ENCODE peak calls at places on chromosomes 13 and 19, in five cellular contexts. U is OCI-LY7; V is CD4-positive, alpha-beta memory T cell; C is upper lobe of right lung; Q is Panc1. T is an unnamed sample.

GRCh38 chr13:44739539-44739938 is 163.4 kb upstream of the TSC22D1 start:
- DNase-seq in U (no peak), V (no peak), C (no peak), Q (no peak), T (no peak)

GRCh38 chr19:32022946-32023832 is 322.2 kb upstream of the ZNF507 start:
- DNase-seq in U (no peak), V (no peak), C (no peak), Q (no peak), T (no peak)

GRCh38 chr19:13505761-13506549 is at the start of gene CACNA1A:
- DNase-seq in U (no peak), V (peak), C (no peak), Q (no peak), T (no peak)

GRCh38 chr13:89930861-89931260 is 1416.6 kb upstream of the MIR17HG start:
- DNase-seq in U (no peak), V (no peak), C (no peak), Q (no peak), T (no peak)

GRCh38 chr19:50384685-50385535 is 763 bp downstream of the POLD1 start:
- DNase-seq in U (no peak), V (no peak), C (peak), Q (no peak), T (no peak)

GRCh38 chr19:45973564-45974338 is at the start of gene NOVA2:
- DNase-seq in U (peak), V (no peak), C (peak), Q (no peak), T (no peak)

GRCh38 chr13:93875527-93875926 is 604.0 kb downstream of the DCT start:
- DNase-seq in U (no peak), V (no peak), C (no peak), Q (no peak), T (no peak)

GRCh38 chr19:37932985-37933953 is 26.3 kb downstream of the SIPA1L3 start:
- DNase-seq in U (no peak), V (no peak), C (no peak), Q (no peak), T (no peak)

GRCh38 chr19:53007200-53008054 is 6.3 kb upstream of the ERVV-1 start:
- DNase-seq in U (no peak), V (no peak), C (no peak), Q (no peak), T (no peak)

GRCh38 chr13:108077284-108077683 is 138.1 kb downstream of the LIG4 start:
- DNase-seq in U (no peak), V (no peak), C (no peak), Q (no peak), T (no peak)

GRCh38 chr13:110831437-110832204 is 83.2 kb downstream of the ANKRD10 start:
- DNase-seq in U (no peak), V (no peak), C (no peak), Q (no peak), T (no peak)

GRCh38 chr13:74662895-74663294 is 528.7 kb upstream of the KLF12 start:
- DNase-seq in U (no peak), V (no peak), C (no peak), Q (no peak), T (no peak)

GRCh38 chr19:51136891-51137551 is 5.1 kb upstream of the SIGLEC7 start:
- DNase-seq in U (no peak), V (no peak), C (peak), Q (no peak), T (no peak)

GRCh38 chr13:33069365-33069764 is 53.1 kb downstream of the KL start:
- DNase-seq in U (peak), V (no peak), C (no peak), Q (no peak), T (peak)

GRCh38 chr19:46191972-46192371 is 37.6 kb upstream of the IGFL1 start:
- DNase-seq in U (no peak), V (no peak), C (no peak), Q (no peak), T (no peak)

GRCh38 chr19:40740747-40741146 is 9.5 kb downstream of the ACTMAP start:
- DNase-seq in U (no peak), V (no peak), C (peak), Q (no peak), T (no peak)

GRCh38 chr13:20616059-20616797 is 49.3 kb downstream of the IFT88 start:
- DNase-seq in U (no peak), V (no peak), C (no peak), Q (peak), T (no peak)

GRCh38 chr19:55638864-55639359 is 1.9 kb upstream of the ZNF580 start:
- DNase-seq in U (peak), V (peak), C (peak), Q (no peak), T (peak)

GRCh38 chr19:39832341-39833083 is 1.4 kb downstream of the DYRK1B start:
- DNase-seq in U (no peak), V (no peak), C (no peak), Q (no peak), T (peak)

GRCh38 chr13:83153833-83154232 is 728.4 kb downstream of the SLITRK1 start:
- DNase-seq in U (no peak), V (no peak), C (no peak), Q (no peak), T (no peak)

GRCh38 chr19:55407625-55408319 is at the start of gene UBE2S:
- DNase-seq in U (peak), V (peak), C (peak), Q (peak), T (peak)

GRCh38 chr19:13920940-13921744 is 15.1 kb downstream of the CC2D1A start:
- DNase-seq in U (peak), V (no peak), C (no peak), Q (no peak), T (peak)

GRCh38 chr19:46789371-46789770 is 977 bp upstream of the SLC1A5 start:
- DNase-seq in U (no peak), V (no peak), C (no peak), Q (no peak), T (no peak)

GRCh38 chr19:48364564-48365363 is 597 bp downstream of the SYNGR4 start:
- DNase-seq in U (no peak), V (no peak), C (no peak), Q (no peak), T (no peak)

GRCh38 chr13:48043789-48044503 is 6.4 kb downstream of the NUDT15 start:
- DNase-seq in U (no peak), V (no peak), C (no peak), Q (no peak), T (no peak)

GRCh38 chr13:113125506-113126264 is 3.1 kb downstream of the F10 start:
- DNase-seq in U (no peak), V (no peak), C (peak), Q (no peak), T (no peak)

GRCh38 chr19:30093966-30094770 is 152.1 kb downstream of the URI1 start:
- DNase-seq in U (no peak), V (no peak), C (peak), Q (no peak), T (no peak)

GRCh38 chr13:102878491-102878890 is 32.7 kb downstream of the ERCC5 start:
- DNase-seq in U (no peak), V (no peak), C (no peak), Q (no peak), T (no peak)

GRCh38 chr19:13398780-13399726 is 107.2 kb downstream of the CACNA1A start:
- DNase-seq in U (no peak), V (no peak), C (no peak), Q (peak), T (no peak)

GRCh38 chr13:40113644-40114304 is 458.3 kb downstream of the COG6 start:
- DNase-seq in U (peak), V (no peak), C (no peak), Q (no peak), T (no peak)

GRCh38 chr19:14632286-14632685 is 42.4 kb downstream of the ADGRE3 start:
- DNase-seq in U (peak), V (peak), C (no peak), Q (no peak), T (peak)

GRCh38 chr13:31793246-31793645 is 53.9 kb downstream of the RXFP2 start:
- DNase-seq in U (no peak), V (no peak), C (no peak), Q (no peak), T (no peak)

GRCh38 chr13:106143930-106144709 is 391.3 kb downstream of the EFNB2 start:
- DNase-seq in U (no peak), V (no peak), C (no peak), Q (no peak), T (no peak)

GRCh38 chr13:28100149-28101121 is at the start of gene FLT3:
- DNase-seq in U (no peak), V (no peak), C (peak), Q (no peak), T (peak)

GRCh38 chr13:51966186-51966585 is 45.1 kb downstream of the ATP7B start:
- DNase-seq in U (no peak), V (no peak), C (no peak), Q (no peak), T (no peak)

GRCh38 chr13:93248627-93249047 is 22.0 kb downstream of the GPC6 start:
- DNase-seq in U (peak), V (no peak), C (peak), Q (no peak), T (peak)

GRCh38 chr19:42255766-42256750 is 1.1 kb upstream of the ERF start:
- DNase-seq in U (no peak), V (no peak), C (peak), Q (no peak), T (no peak)

GRCh38 chr19:49422407-49423277 is 599 bp downstream of the PTH2 start:
- DNase-seq in U (no peak), V (peak), C (no peak), Q (no peak), T (no peak)

DNA sequence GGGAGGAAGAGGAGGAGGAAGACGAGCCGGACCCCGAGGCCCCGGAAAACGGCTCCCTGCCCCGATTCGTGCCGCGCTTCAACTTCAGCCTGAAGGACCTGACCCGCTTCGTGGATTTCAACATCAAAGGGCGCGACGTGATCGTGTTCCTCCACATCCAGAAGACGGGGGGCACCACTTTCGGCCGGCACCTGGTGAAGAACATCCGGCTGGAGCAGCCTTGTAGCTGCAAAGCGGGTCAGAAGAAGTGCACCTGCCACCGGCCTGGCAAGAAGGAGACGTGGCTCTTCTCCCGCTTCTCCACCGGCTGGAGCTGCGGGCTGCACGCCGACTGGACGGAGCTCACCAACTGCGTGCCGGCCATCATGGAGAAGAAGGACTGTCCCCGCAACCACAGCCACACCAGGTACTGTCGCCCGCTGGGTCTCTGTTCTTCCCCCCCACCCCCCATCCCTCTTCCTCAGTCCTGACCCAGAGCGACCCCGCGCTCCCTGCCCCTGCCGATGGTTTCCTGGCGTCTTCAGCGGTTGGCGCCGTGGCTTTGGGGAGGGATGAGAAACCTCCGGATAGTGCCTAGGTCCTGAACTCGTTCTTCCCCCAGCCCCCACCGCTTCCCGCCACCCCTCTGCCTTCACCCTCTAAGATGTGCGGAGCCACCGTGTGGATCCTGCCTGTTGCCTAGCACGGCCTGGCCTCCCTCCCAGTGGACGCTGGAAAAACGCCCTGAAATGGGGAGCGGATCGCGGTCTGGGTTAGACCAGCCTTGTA is 1.4 kb downstream of the HS6ST3 start:
- DNase-seq in U (no peak), V (no peak), C (peak), Q (no peak), T (no peak)
- H3K4me3 ChIP-seq in U (no peak), V (no peak), C (peak), Q (peak), T (no peak)

DNA sequence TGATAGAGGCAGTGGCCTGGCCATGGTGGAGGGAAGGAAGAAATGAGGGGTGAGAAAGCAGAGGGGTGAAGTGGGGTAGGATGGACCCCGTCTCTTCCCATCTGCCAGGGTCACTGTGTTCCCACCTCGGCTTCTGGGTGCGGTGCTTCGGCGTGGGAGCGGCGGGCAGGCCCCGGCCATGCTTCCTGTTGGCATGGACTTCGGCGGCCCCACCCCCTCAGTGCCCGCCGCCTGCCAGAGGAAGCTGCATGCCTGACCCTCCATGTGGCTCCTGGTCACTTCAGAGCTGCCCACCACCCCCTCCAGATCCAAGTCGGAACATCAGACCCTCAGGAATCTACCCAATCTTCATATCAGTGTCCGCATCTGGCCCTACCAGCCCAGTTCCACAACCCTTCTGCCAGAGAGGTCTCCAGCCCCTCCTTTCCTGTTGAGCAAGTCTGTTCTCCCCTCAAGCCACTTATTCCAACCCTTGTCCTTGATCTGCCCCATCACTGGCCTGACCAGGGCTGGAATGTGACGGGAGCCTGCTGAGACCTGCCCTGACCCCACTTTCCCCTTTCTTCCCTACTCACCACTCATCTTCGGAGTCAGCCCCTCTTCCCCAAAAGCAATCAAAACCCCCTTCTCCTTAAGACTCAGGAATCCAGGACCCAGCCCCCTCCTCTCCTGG is 1.5 kb downstream of the KCNN4 start:
- DNase-seq in U (no peak), V (no peak), C (peak), Q (no peak), T (no peak)
- H3K4me3 ChIP-seq in U (peak), V (peak), C (peak), Q (peak), T (no peak)

GRCh38 chr19:18332917-18333530 is 7.4 kb upstream of the PGPEP1 start:
- DNase-seq in U (no peak), V (no peak), C (no peak), Q (no peak), T (no peak)

GRCh38 chr19:18329035-18329376 is 6.1 kb upstream of the LSM4 start:
- DNase-seq in U (no peak), V (no peak), C (no peak), Q (no peak), T (no peak)

GRCh38 chr19:18326772-18327171 is 3.9 kb upstream of the LSM4 start:
- DNase-seq in U (no peak), V (no peak), C (no peak), Q (no peak), T (no peak)

GRCh38 chr19:18330865-18331264 is 8.0 kb upstream of the LSM4 start:
- DNase-seq in U (no peak), V (no peak), C (no peak), Q (no peak), T (no peak)

DNA sequence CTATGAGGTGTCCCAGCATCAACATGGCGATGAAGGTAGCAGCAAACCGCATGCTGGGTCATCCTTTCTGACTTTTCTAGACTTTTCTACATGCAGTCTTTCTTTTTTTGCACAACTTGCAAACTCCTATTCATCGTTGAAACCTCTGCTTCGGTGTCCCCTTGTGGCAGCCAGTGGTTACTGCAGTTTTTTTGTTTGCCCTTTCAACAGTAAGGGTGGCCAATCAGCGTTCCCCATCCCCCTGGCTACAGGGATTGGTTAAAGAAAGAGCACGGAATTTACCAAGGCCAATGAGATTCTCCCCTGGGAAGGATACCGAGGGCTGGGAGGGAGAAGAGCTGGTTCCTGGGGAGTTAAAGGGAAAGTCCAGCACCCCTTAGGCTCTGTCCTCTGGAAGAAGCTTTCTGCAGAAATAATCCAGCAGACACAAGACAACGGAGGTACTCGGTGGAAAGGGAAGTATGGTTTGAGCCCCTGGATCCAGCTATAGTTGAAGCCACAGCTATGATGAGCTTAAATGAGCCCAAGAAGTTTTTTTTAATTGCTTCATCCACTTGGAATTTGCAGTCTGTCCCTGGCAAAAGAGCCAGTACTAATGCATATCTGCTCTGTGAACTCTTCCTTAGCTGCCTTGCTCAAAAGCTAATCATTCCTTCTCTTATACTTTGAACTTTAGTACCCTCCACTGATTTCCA is 5.6 kb upstream of the LSM4 start:
- DNase-seq in U (peak), V (peak), C (peak), Q (peak), T (peak)
- H3K4me3 ChIP-seq in U (peak), V (no peak), C (peak), Q (peak), T (peak)

GRCh38 chr13:57629391-57629804 is 2.1 kb upstream of the PCDH17 start:
- DNase-seq in U (no peak), V (no peak), C (peak), Q (no peak), T (no peak)

GRCh38 chr13:57631607-57632275 is at the start of gene PCDH17:
- DNase-seq in U (no peak), V (no peak), C (peak), Q (no peak), T (no peak)

GRCh38 chr13:57629821-57630235 is 1.7 kb upstream of the PCDH17 start:
- DNase-seq in U (no peak), V (peak), C (peak), Q (no peak), T (no peak)

GRCh38 chr13:57632276-57633140 is 964 bp downstream of the PCDH17 start:
- DNase-seq in U (no peak), V (no peak), C (peak), Q (no peak), T (no peak)

DNA sequence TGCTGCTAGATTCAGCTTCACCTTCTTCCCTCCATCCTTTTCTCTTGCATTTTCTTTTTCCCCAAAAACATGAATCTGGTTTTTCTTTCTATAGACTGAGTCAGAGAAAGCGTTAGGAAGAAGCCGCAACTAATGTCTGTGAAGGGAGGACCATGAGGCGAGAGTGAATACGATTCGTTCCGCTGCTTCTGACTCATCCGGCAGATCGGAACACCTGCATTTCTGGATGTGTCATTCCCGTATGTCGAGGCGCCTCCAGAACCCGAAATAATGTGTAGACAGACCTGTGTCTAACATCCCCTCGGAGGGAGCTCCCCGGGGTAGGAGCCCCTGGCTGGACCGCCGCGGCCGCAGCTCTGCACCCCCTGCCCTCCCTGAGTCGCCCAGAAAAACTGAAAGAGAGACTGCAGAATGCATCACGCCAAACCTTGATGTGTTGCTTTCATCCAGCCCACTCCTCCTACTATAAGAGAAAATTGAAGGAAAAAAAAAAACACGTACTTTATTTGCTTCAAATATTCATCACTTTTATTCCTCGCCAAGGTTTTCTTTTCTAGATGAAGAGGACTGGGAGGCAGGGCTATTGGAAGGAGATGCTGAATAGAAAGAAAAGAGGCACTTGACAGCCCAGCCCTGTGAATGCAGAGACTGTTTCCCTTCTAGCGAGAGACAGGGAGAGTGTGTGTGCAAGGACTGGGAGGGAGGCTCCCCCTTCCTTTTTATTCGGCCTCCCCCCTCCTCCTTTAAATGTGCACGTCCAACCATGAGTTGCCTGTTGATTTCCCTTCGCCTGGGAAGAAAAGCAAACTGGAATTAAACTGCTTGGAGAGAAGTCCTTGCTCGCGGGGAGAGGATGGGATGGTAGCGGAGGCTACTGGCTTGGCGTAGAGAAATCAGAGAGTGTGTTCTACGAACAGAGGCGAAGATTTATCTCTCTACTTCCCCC is 610 bp upstream of the PCDH17 start:
- DNase-seq in U (no peak), V (no peak), C (peak), Q (no peak), T (no peak)
- H3K4me3 ChIP-seq in U (no peak), V (peak), C (peak), Q (peak), T (no peak)